ENCODE peak calls at places on chromosomes 7 and 10, in eight cellular contexts. A is adrenal gland, R is ovary, N is stomach, U is heart left ventricle, C is GM12878, X is gastrocnemius medialis, B is uterus. L is an unnamed sample.

GRCh38 chr7:1533569-1534329 is 3.2 kb downstream of the MAFK start:
- DNase-seq in N (peak; percentile 67), A (peak; percentile 94), R (no peak), B (peak; percentile 41), U (peak; percentile 77), X (peak; percentile 91), C (no peak), L (no peak)

GRCh38 chr10:79417731-79418130 is 27.7 kb downstream of the ZCCHC24 start:
- DNase-seq in B (no peak), A (no peak), X (peak; percentile 12), U (peak; percentile 23), R (no peak), N (no peak), C (no peak), L (no peak)

GRCh38 chr7:6558837-6559236 is 7.6 kb upstream of the GRID2IP start:
- DNase-seq in U (no peak), B (no peak), X (no peak), A (peak; percentile 20), R (no peak), N (no peak), C (no peak), L (no peak)

GRCh38 chr7:108071551-108071950 is 58.6 kb downstream of the LAMB4 start:
- DNase-seq in N (no peak), A (no peak), U (no peak), R (no peak), C (no peak), X (no peak), B (no peak), L (no peak)

GRCh38 chr7:44280993-44281721 is 44.2 kb downstream of the CAMK2B start:
- DNase-seq in U (peak; percentile 54), N (no peak), A (peak; percentile 3), R (peak; percentile 29), B (peak; percentile 5), C (no peak), X (peak; percentile 61), L (peak; percentile 79)

GRCh38 chr10:31977440-31978157 is 49.0 kb upstream of the ARHGAP12 start:
- DNase-seq in A (no peak), B (no peak), U (no peak), C (no peak), X (no peak), R (no peak), N (no peak), L (no peak)

GRCh38 chr7:72003236-72003635 is 408.9 kb downstream of the CALN1 start:
- DNase-seq in X (no peak), U (no peak), R (no peak), N (no peak), A (no peak), B (no peak), C (no peak), L (peak; percentile 28)

GRCh38 chr7:71237945-71238344 is 106.0 kb downstream of the GALNT17 start:
- DNase-seq in C (no peak), U (peak; percentile 74), A (no peak), R (no peak), N (no peak), X (peak; percentile 15), B (peak; percentile 18), L (no peak)

GRCh38 chr10:16612148-16612742 is 90.6 kb upstream of the C1QL3 start:
- DNase-seq in X (no peak), U (no peak), A (peak; percentile 14), B (no peak), R (no peak), N (no peak), C (no peak), L (no peak)

GRCh38 chr7:43960933-43961332 is 34.7 kb downstream of the UBE2D4 start:
- DNase-seq in R (no peak), A (no peak), N (no peak), U (no peak), C (no peak), X (no peak), B (no peak), L (no peak)

GRCh38 chr10:66837990-66838389 is 87.8 kb upstream of the LRRTM3 start:
- DNase-seq in N (no peak), B (no peak), C (no peak), X (no peak), A (no peak), U (no peak), R (no peak), L (no peak)

GRCh38 chr7:70627488-70627887 is 504.5 kb upstream of the GALNT17 start:
- DNase-seq in C (no peak), B (no peak), X (no peak), R (no peak), A (no peak), U (no peak), N (no peak), L (no peak)

GRCh38 chr7:47351233-47352154 is 230.4 kb downstream of the TNS3 start:
- DNase-seq in X (no peak), R (no peak), B (peak; percentile 5), A (no peak), C (no peak), U (no peak), N (peak; percentile 20), L (no peak)

GRCh38 chr10:93916257-93917063 is 22.7 kb downstream of the SLC35G1 start:
- DNase-seq in A (no peak), C (no peak), U (no peak), R (no peak), B (no peak), X (no peak), N (no peak), L (no peak)

GRCh38 chr7:55005241-55005836 is 13.5 kb upstream of the EGFR start:
- DNase-seq in R (no peak), A (no peak), X (no peak), U (no peak), B (no peak), N (no peak), C (no peak), L (no peak)

GRCh38 chr10:132477398-132478340 is 59.9 kb upstream of the INPP5A start:
- DNase-seq in U (peak; percentile 9), R (peak; percentile 39), B (no peak), A (no peak), C (no peak), N (no peak), X (peak; percentile 10), L (no peak)

GRCh38 chr7:106190589-106191330 is 78.6 kb upstream of the SYPL1 start:
- DNase-seq in N (no peak), A (no peak), R (no peak), U (no peak), C (no peak), B (no peak), X (no peak), L (no peak)
- TF ChIP-seq POLR2A in N (no peak), A (no peak), R (no peak), U (no peak), C (no peak), B (no peak), X (no peak), L (no peak)

GRCh38 chr10:61157182-61157581 is 213.2 kb upstream of the RHOBTB1 start:
- DNase-seq in N (no peak), A (no peak), R (no peak), X (no peak), U (no peak), C (no peak), B (no peak), L (no peak)
- H3K4me3 ChIP-seq in N (no peak overlapping the region), A (no peak overlapping the region), R (no peak overlapping the region), X (no peak overlapping the region), U (no peak overlapping the region), C (no peak overlapping the region), B (no peak overlapping the region), L (no peak overlapping the region)

DNA sequence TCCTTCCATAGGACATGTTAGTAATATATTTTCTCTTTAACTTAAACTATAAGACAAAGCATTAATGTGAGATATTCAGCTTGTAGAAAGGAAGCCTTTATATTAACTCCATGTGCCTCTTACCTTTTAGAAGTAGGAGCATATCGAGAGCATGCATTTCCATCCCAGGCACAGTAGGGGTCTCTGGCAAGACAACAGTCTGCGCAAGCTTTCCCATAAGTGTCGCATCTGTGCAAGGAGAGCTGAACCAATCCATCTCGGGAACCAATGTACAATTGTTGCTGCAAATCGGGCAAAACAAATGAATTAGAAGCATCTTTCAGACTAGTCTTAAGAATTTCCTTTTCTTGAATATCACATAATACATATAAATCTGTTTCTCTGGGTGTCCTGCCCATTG is 171.9 kb downstream of the SEMA3D start:
- DNase-seq in U (no peak), X (no peak), N (no peak), C (no peak), R (no peak), A (no peak), B (no peak), L (no peak)
- TF ChIP-seq CTCF in U (no peak), X (no peak), N (no peak), C (no peak), R (no peak), A (no peak), B (no peak), L (no peak)

GRCh38 chr10:50294582-50294981 is 43.3 kb upstream of the ASAH2 start:
- DNase-seq in A (no peak), R (no peak), X (no peak), U (no peak), B (no peak), N (no peak), C (no peak), L (no peak)
- TF ChIP-seq POLR2A in A (no peak), R (no peak), X (no peak), U (no peak), B (no peak), N (no peak), C (no peak), L (no peak)